ENCODE peak calls at places on chromosome 19, in seven cellular contexts. I, V, G, K, H, U and Y are unnamed samples.

GRCh38 chr19:15379996-15380647 is 535 bp upstream of the AKAP8 start:
- DNase-seq in I (peak), U (peak), H (peak), K (peak), G (peak), V (no peak), Y (peak)

GRCh38 chr19:7870571-7871279 is 3.5 kb downstream of the PRR36 start:
- DNase-seq in G (peak), H (peak), U (peak), V (no peak), K (peak), I (peak), Y (no peak)

GRCh38 chr19:19475845-19476828 is 39.2 kb downstream of the TSSK6 start:
- DNase-seq in I (no peak), G (no peak), U (peak), H (no peak), K (peak), V (no peak), Y (no peak)

GRCh38 chr19:53102701-53103140 is 501 bp downstream of the ZNF160 start:
- DNase-seq in K (peak), I (peak), H (peak), G (peak), V (no peak), U (peak), Y (peak)

GRCh38 chr19:33686687-33687541 is 65.2 kb downstream of the CHST8 start:
- DNase-seq in U (no peak), H (no peak), I (no peak), K (no peak), G (no peak), V (no peak), Y (no peak)

GRCh38 chr19:33639034-33639681 is 17.4 kb downstream of the CHST8 start:
- DNase-seq in U (no peak), G (no peak), K (no peak), V (no peak), I (no peak), H (no peak), Y (peak)

GRCh38 chr19:13181747-13182388 is 31.7 kb downstream of the IER2 start:
- DNase-seq in G (no peak), H (peak), U (no peak), I (no peak), K (peak), V (no peak), Y (no peak)

GRCh38 chr19:5141278-5141925 is 172.5 kb downstream of the KDM4B start:
- DNase-seq in G (no peak), V (no peak), K (no peak), H (no peak), I (no peak), U (no peak), Y (peak)

GRCh38 chr19:31354919-31355318 is 5.7 kb upstream of the TSHZ3 start:
- DNase-seq in G (no peak), V (no peak), I (no peak), K (no peak), U (no peak), H (no peak), Y (no peak)